ENCODE peak calls at places on chromosomes 6 and 20, in eight cellular contexts. One of them, this sample, is unnamed.

GRCh38 chr6:105896052-105896820 is 189.9 kb upstream of the PRDM1 start:
- DNase-seq in lower lobe of right lung: no peak
- DNase-seq in fibroblast of mammary gland: no peak
- DNase-seq in hepatocyte: peak
- DNase-seq in AG09309: no peak
- DNase-seq in BJ: no peak
- DNase-seq in HepG2: peak
- DNase-seq in cardiac muscle cell: no peak
- DNase-seq in this sample: no peak

GRCh38 chr6:42104095-42104806 is 38.2 kb downstream of the C6orf132 start:
- DNase-seq in BJ: no peak
- DNase-seq in HepG2: peak
- DNase-seq in fibroblast of mammary gland: peak
- DNase-seq in AG09309: no peak
- DNase-seq in hepatocyte: peak
- DNase-seq in lower lobe of right lung: peak
- DNase-seq in cardiac muscle cell: peak
- DNase-seq in this sample: peak

GRCh38 chr20:9031951-9032350 is 36.9 kb upstream of the PLCB4 start:
- DNase-seq in BJ: no peak
- DNase-seq in HepG2: no peak
- DNase-seq in AG09309: peak
- DNase-seq in hepatocyte: no peak
- DNase-seq in fibroblast of mammary gland: peak
- DNase-seq in cardiac muscle cell: no peak
- DNase-seq in lower lobe of right lung: no peak
- DNase-seq in this sample: peak

GRCh38 chr20:875115-875514 is 41.0 kb downstream of the ANGPT4 start:
- DNase-seq in BJ: no peak
- DNase-seq in HepG2: no peak
- DNase-seq in AG09309: no peak
- DNase-seq in cardiac muscle cell: no peak
- DNase-seq in lower lobe of right lung: no peak
- DNase-seq in hepatocyte: no peak
- DNase-seq in fibroblast of mammary gland: no peak
- DNase-seq in this sample: no peak

GRCh38 chr6:140032177-140032576 is 657.7 kb upstream of the CITED2 start:
- DNase-seq in lower lobe of right lung: no peak
- DNase-seq in BJ: no peak
- DNase-seq in fibroblast of mammary gland: peak
- DNase-seq in cardiac muscle cell: no peak
- DNase-seq in HepG2: no peak
- DNase-seq in hepatocyte: no peak
- DNase-seq in AG09309: no peak
- DNase-seq in this sample: no peak

GRCh38 chr6:12233693-12234551 is 56.2 kb upstream of the EDN1 start:
- DNase-seq in cardiac muscle cell: peak
- DNase-seq in fibroblast of mammary gland: peak
- DNase-seq in HepG2: peak
- DNase-seq in lower lobe of right lung: no peak
- DNase-seq in hepatocyte: peak
- DNase-seq in BJ: peak
- DNase-seq in AG09309: peak
- DNase-seq in this sample: peak

GRCh38 chr6:143742070-143742954 is 64.5 kb downstream of the PHACTR2 start:
- DNase-seq in hepatocyte: no peak
- DNase-seq in HepG2: no peak
- DNase-seq in AG09309: no peak
- DNase-seq in cardiac muscle cell: no peak
- DNase-seq in fibroblast of mammary gland: peak
- DNase-seq in lower lobe of right lung: no peak
- DNase-seq in BJ: no peak
- DNase-seq in this sample: no peak

GRCh38 chr6:147837540-147837939 is 329.1 kb downstream of the SAMD5 start:
- DNase-seq in BJ: no peak
- DNase-seq in HepG2: no peak
- DNase-seq in hepatocyte: no peak
- DNase-seq in cardiac muscle cell: no peak
- DNase-seq in AG09309: no peak
- DNase-seq in lower lobe of right lung: no peak
- DNase-seq in fibroblast of mammary gland: no peak
- DNase-seq in this sample: no peak

GRCh38 chr20:38081575-38081974 is 48.0 kb downstream of the RPRD1B start:
- DNase-seq in lower lobe of right lung: no peak
- DNase-seq in cardiac muscle cell: no peak
- DNase-seq in BJ: no peak
- DNase-seq in hepatocyte: no peak
- DNase-seq in AG09309: no peak
- DNase-seq in fibroblast of mammary gland: no peak
- DNase-seq in HepG2: no peak
- DNase-seq in this sample: no peak
- TF ChIP-seq CTCF in lower lobe of right lung: no peak
- TF ChIP-seq CTCF in cardiac muscle cell: no peak
- TF ChIP-seq CTCF in BJ: no peak
- TF ChIP-seq CTCF in hepatocyte: no peak
- TF ChIP-seq CTCF in AG09309: no peak
- TF ChIP-seq CTCF in fibroblast of mammary gland: no peak
- TF ChIP-seq CTCF in HepG2: no peak
- TF ChIP-seq CTCF in this sample: no peak

GRCh38 chr20:32252189-32252588 is 25.3 kb upstream of the KIF3B start:
- DNase-seq in AG09309: no peak
- DNase-seq in fibroblast of mammary gland: no peak
- DNase-seq in BJ: no peak
- DNase-seq in cardiac muscle cell: no peak
- DNase-seq in lower lobe of right lung: no peak
- DNase-seq in hepatocyte: no peak
- DNase-seq in HepG2: no peak
- DNase-seq in this sample: no peak

GRCh38 chr20:32244959-32245358 is 32.5 kb upstream of the KIF3B start:
- DNase-seq in lower lobe of right lung: no peak
- DNase-seq in HepG2: no peak
- DNase-seq in fibroblast of mammary gland: no peak
- DNase-seq in BJ: no peak
- DNase-seq in hepatocyte: no peak
- DNase-seq in AG09309: no peak
- DNase-seq in cardiac muscle cell: no peak
- DNase-seq in this sample: no peak

GRCh38 chr20:32251470-32251869 is 26.0 kb upstream of the KIF3B start:
- DNase-seq in BJ: no peak
- DNase-seq in lower lobe of right lung: no peak
- DNase-seq in HepG2: no peak
- DNase-seq in fibroblast of mammary gland: no peak
- DNase-seq in cardiac muscle cell: no peak
- DNase-seq in hepatocyte: no peak
- DNase-seq in AG09309: no peak
- DNase-seq in this sample: no peak

GRCh38 chr20:32247957-32248497 is 29.4 kb upstream of the KIF3B start:
- DNase-seq in lower lobe of right lung: no peak
- DNase-seq in fibroblast of mammary gland: no peak
- DNase-seq in hepatocyte: no peak
- DNase-seq in AG09309: no peak
- DNase-seq in HepG2: no peak
- DNase-seq in BJ: no peak
- DNase-seq in cardiac muscle cell: no peak
- DNase-seq in this sample: no peak

DNA sequence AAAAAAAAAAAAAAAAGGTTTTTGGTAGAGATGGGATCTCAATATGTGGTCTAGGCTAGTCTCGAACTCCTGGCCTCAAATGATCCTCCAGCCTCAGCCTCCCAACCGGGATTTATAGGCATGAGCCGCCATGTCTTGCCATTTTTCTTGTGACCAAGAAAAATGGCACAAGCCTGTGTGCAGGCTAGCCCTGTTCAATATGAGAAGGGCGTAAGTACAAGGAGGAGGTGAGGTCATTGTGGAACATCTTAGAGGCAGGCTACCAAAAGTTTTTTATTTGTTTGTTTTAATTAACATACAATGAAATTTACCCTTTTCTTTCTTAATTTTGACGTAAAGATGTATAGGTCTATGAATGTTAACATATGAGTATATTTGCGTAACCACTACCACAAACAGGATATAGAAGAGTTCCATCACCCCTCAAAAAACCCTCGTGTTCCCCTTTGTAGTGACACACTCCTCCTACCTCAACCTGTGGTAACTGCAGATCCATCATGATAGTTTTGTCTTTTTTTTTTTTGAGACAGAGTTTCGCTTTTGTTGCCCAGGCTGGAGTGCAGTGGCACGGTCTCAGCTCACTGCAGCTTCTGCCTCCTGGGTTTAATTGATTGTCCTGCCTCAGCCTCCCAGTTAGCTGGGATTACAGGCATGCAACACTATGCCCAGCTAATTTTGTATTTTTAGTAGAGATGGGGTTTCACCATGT is 28.3 kb upstream of the KIF3B start:
- DNase-seq in hepatocyte: no peak
- DNase-seq in HepG2: no peak
- DNase-seq in lower lobe of right lung: no peak
- DNase-seq in AG09309: no peak
- DNase-seq in BJ: no peak
- DNase-seq in cardiac muscle cell: no peak
- DNase-seq in fibroblast of mammary gland: no peak
- DNase-seq in this sample: no peak
- H3K4me3 ChIP-seq in hepatocyte: no peak
- H3K4me3 ChIP-seq in HepG2: no peak
- H3K4me3 ChIP-seq in lower lobe of right lung: no peak
- H3K4me3 ChIP-seq in AG09309: no peak
- H3K4me3 ChIP-seq in BJ: no peak
- H3K4me3 ChIP-seq in cardiac muscle cell: no peak
- H3K4me3 ChIP-seq in fibroblast of mammary gland: no peak
- H3K4me3 ChIP-seq in this sample: no peak

GRCh38 chr20:33654680-33655161 is 7.4 kb upstream of the C20orf144 start:
- DNase-seq in BJ: no peak
- DNase-seq in HepG2: no peak
- DNase-seq in hepatocyte: peak
- DNase-seq in fibroblast of mammary gland: no peak
- DNase-seq in lower lobe of right lung: peak
- DNase-seq in cardiac muscle cell: no peak
- DNase-seq in AG09309: no peak
- DNase-seq in this sample: no peak

GRCh38 chr20:33651562-33652048 is 10.5 kb upstream of the C20orf144 start:
- DNase-seq in fibroblast of mammary gland: no peak
- DNase-seq in cardiac muscle cell: no peak
- DNase-seq in AG09309: no peak
- DNase-seq in hepatocyte: no peak
- DNase-seq in lower lobe of right lung: no peak
- DNase-seq in BJ: no peak
- DNase-seq in HepG2: no peak
- DNase-seq in this sample: no peak

GRCh38 chr20:33655164-33655563 is 7.0 kb upstream of the C20orf144 start:
- DNase-seq in AG09309: no peak
- DNase-seq in fibroblast of mammary gland: no peak
- DNase-seq in lower lobe of right lung: no peak
- DNase-seq in HepG2: no peak
- DNase-seq in cardiac muscle cell: no peak
- DNase-seq in BJ: no peak
- DNase-seq in hepatocyte: no peak
- DNase-seq in this sample: no peak

GRCh38 chr20:33653900-33654596 is 8.1 kb upstream of the C20orf144 start:
- DNase-seq in BJ: no peak
- DNase-seq in cardiac muscle cell: no peak
- DNase-seq in AG09309: no peak
- DNase-seq in fibroblast of mammary gland: no peak
- DNase-seq in lower lobe of right lung: peak
- DNase-seq in hepatocyte: peak
- DNase-seq in HepG2: no peak
- DNase-seq in this sample: no peak

DNA sequence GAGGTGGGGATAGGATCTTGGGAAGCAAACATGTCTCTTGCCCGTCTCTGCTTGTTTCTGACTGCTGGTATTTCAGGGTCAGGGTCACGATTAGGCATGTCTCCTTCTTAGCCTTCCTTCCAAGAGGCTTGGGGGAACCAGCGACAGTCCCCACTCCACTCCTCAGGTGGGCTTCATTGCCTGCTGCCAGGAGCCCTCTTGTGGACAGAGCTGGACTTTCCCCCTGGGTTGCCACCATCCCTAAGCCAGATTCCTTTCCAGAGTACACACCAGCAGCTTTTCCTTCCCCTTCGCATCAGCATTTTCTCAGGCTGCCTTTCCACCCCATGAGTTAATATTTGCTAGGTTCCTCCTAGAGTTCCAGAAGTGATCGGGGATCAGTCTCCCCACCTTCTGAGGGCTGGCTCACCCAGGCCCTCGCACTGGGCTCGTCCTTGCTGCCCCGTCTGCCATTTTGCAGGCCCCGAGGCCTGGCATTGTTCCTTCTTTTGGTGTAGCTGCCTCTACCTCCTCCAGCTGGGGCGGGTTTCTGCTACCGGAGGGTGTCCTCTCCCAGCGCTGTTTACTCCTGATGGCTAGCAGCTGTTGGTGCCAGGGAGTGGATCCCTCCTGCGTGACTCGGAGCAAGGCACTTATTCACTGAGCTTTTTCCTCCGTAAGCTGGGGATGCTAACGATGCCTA is 8.8 kb upstream of the C20orf144 start:
- DNase-seq in cardiac muscle cell: peak
- DNase-seq in AG09309: no peak
- DNase-seq in lower lobe of right lung: no peak
- DNase-seq in HepG2: peak
- DNase-seq in hepatocyte: peak
- DNase-seq in fibroblast of mammary gland: peak
- DNase-seq in BJ: peak
- DNase-seq in this sample: peak
- TF ChIP-seq CTCF in cardiac muscle cell: peak
- TF ChIP-seq CTCF in AG09309: peak
- TF ChIP-seq CTCF in lower lobe of right lung: peak
- TF ChIP-seq CTCF in HepG2: peak
- TF ChIP-seq CTCF in hepatocyte: peak
- TF ChIP-seq CTCF in fibroblast of mammary gland: peak
- TF ChIP-seq CTCF in BJ: peak
- TF ChIP-seq CTCF in this sample: peak

GRCh38 chr6:6546318-6547110 is 42.0 kb upstream of the LY86 start:
- DNase-seq in fibroblast of mammary gland: peak
- DNase-seq in hepatocyte: peak
- DNase-seq in HepG2: no peak
- DNase-seq in BJ: no peak
- DNase-seq in cardiac muscle cell: peak
- DNase-seq in AG09309: no peak
- DNase-seq in lower lobe of right lung: peak
- DNase-seq in this sample: no peak

GRCh38 chr6:6543181-6543879 is 45.2 kb upstream of the LY86 start:
- DNase-seq in BJ: no peak
- DNase-seq in hepatocyte: no peak
- DNase-seq in AG09309: no peak
- DNase-seq in fibroblast of mammary gland: no peak
- DNase-seq in HepG2: no peak
- DNase-seq in cardiac muscle cell: no peak
- DNase-seq in lower lobe of right lung: no peak
- DNase-seq in this sample: peak

GRCh38 chr6:6542357-6542756 is 46.2 kb upstream of the LY86 start:
- DNase-seq in BJ: no peak
- DNase-seq in hepatocyte: no peak
- DNase-seq in AG09309: no peak
- DNase-seq in cardiac muscle cell: no peak
- DNase-seq in fibroblast of mammary gland: no peak
- DNase-seq in lower lobe of right lung: no peak
- DNase-seq in HepG2: no peak
- DNase-seq in this sample: no peak

GRCh38 chr6:6547111-6547879 is 41.2 kb upstream of the LY86 start:
- DNase-seq in AG09309: peak
- DNase-seq in BJ: peak
- DNase-seq in cardiac muscle cell: peak
- DNase-seq in fibroblast of mammary gland: peak
- DNase-seq in HepG2: peak
- DNase-seq in lower lobe of right lung: peak
- DNase-seq in hepatocyte: peak
- DNase-seq in this sample: peak

DNA sequence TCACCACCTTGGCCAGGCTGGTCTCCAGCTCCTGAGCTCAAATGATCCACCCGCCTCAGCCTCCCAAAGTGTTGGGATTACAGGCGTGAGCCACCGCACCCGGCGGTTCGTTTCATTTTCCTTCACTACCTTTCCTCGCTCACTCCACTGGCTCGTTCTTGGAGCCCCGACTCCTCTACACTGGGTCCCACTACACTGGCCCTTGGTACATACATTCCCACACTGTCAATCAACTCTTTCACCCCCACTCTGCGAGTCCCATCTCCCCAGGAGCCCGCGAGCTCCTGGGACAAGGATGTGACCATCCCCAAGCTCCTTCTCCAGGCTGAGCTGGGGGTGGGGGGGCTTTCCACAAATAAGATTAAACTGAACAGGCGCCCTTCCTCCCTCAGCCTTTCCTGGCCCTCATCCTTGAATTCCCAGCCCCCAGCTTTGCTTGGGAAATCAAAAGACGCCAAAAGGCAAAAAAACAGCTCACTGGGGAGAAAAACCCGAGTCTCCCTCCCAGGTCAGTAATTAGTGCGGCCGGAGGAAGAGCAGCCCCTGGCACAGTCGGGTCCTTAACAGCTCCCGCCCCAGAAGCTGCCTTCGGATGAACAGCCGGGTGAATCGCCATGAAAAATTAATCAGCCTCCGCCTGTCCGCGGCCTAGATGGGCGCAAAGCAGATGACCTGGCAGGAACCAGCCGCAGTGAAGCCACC is 42.8 kb upstream of the LY86 start:
- DNase-seq in lower lobe of right lung: no peak
- DNase-seq in cardiac muscle cell: peak
- DNase-seq in HepG2: no peak
- DNase-seq in hepatocyte: no peak
- DNase-seq in AG09309: no peak
- DNase-seq in BJ: no peak
- DNase-seq in fibroblast of mammary gland: no peak
- DNase-seq in this sample: no peak
- H3K4me3 ChIP-seq in lower lobe of right lung: peak
- H3K4me3 ChIP-seq in cardiac muscle cell: peak
- H3K4me3 ChIP-seq in HepG2: peak
- H3K4me3 ChIP-seq in hepatocyte: peak
- H3K4me3 ChIP-seq in AG09309: no peak
- H3K4me3 ChIP-seq in BJ: no peak
- H3K4me3 ChIP-seq in fibroblast of mammary gland: no peak
- H3K4me3 ChIP-seq in this sample: no peak

This sample was measured in AG10803.